ENCODE peak calls at places on chromosomes 16 and 17, in six cellular contexts. One of them, this sample, is unnamed.

GRCh38 chr17:29726721-29727252 is 104.1 kb upstream of the CORO6 start:
- DNase-seq in IMR-90: peak; percentile 39
- DNase-seq in H9: no peak
- DNase-seq in neuronal stem cell: no peak
- DNase-seq in H1: no peak
- DNase-seq in trophoblast cell: peak; percentile 52
- DNase-seq in this sample: peak; percentile 38

GRCh38 chr17:76612465-76612864 is 26.8 kb upstream of the ST6GALNAC2 start:
- DNase-seq in IMR-90: no peak
- DNase-seq in H9: no peak
- DNase-seq in neuronal stem cell: no peak
- DNase-seq in H1: no peak
- DNase-seq in trophoblast cell: peak; percentile 92
- DNase-seq in this sample: no peak

GRCh38 chr16:63575031-63575430 is 1538.8 kb upstream of the CDH8 start:
- DNase-seq in IMR-90: no peak
- DNase-seq in H9: no peak
- DNase-seq in neuronal stem cell: no peak
- DNase-seq in H1: no peak
- DNase-seq in trophoblast cell: no peak
- DNase-seq in this sample: no peak

GRCh38 chr17:32370426-32370825 is 20.5 kb downstream of the ZNF207 start:
- DNase-seq in IMR-90: no peak
- DNase-seq in H9: no peak
- DNase-seq in neuronal stem cell: no peak
- DNase-seq in H1: no peak
- DNase-seq in trophoblast cell: no peak
- DNase-seq in this sample: no peak

GRCh38 chr17:28842282-28843012 is at the start of gene FAM222B:
- DNase-seq in IMR-90: peak; percentile 76
- DNase-seq in H9: peak; percentile 96
- DNase-seq in neuronal stem cell: peak; percentile 88
- DNase-seq in H1: peak; percentile 54
- DNase-seq in trophoblast cell: peak; percentile 93
- DNase-seq in this sample: peak; percentile 90

GRCh38 chr17:27315322-27315721 is 21.4 kb downstream of the WSB1 start:
- DNase-seq in IMR-90: peak; percentile 94
- DNase-seq in H9: peak; percentile 18
- DNase-seq in neuronal stem cell: no peak
- DNase-seq in H1: no peak
- DNase-seq in trophoblast cell: peak; percentile 85
- DNase-seq in this sample: no peak

GRCh38 chr17:72603346-72604242 is 482.8 kb downstream of the SOX9 start:
- DNase-seq in IMR-90: peak; percentile 87
- DNase-seq in H9: no peak
- DNase-seq in neuronal stem cell: no peak
- DNase-seq in H1: no peak
- DNase-seq in trophoblast cell: no peak
- DNase-seq in this sample: no peak

GRCh38 chr16:30688701-30689100 is 10.3 kb upstream of the SRCAP start:
- DNase-seq in IMR-90: no peak
- DNase-seq in H9: no peak
- DNase-seq in neuronal stem cell: no peak
- DNase-seq in H1: no peak
- DNase-seq in trophoblast cell: peak; percentile 17
- DNase-seq in this sample: no peak

GRCh38 chr17:75077490-75078096 is 10.2 kb upstream of the SLC16A5 start:
- DNase-seq in IMR-90: no peak
- DNase-seq in H9: peak; percentile 68
- DNase-seq in neuronal stem cell: no peak
- DNase-seq in H1: no peak
- DNase-seq in trophoblast cell: peak; percentile 73
- DNase-seq in this sample: no peak

GRCh38 chr17:57315061-57315851 is 58.9 kb downstream of the MSI2 start:
- DNase-seq in IMR-90: no peak
- DNase-seq in H9: no peak
- DNase-seq in neuronal stem cell: no peak
- DNase-seq in H1: no peak
- DNase-seq in trophoblast cell: peak; percentile 31
- DNase-seq in this sample: no peak

GRCh38 chr17:81666092-81666341 is 388 bp downstream of the OXLD1 start:
- DNase-seq in IMR-90: peak; percentile 9
- DNase-seq in H9: peak; percentile 64
- DNase-seq in neuronal stem cell: no peak
- DNase-seq in H1: no peak
- DNase-seq in trophoblast cell: no peak
- DNase-seq in this sample: peak; percentile 68

GRCh38 chr17:79811036-79811887 is 14.4 kb upstream of the CBX8 start:
- DNase-seq in IMR-90: no peak
- DNase-seq in H9: peak; percentile 58
- DNase-seq in neuronal stem cell: no peak
- DNase-seq in H1: no peak
- DNase-seq in trophoblast cell: peak; percentile 55
- DNase-seq in this sample: no peak

GRCh38 chr17:79811888-79812205 is 15.0 kb upstream of the CBX8 start:
- DNase-seq in IMR-90: no peak
- DNase-seq in H9: peak; percentile 67
- DNase-seq in neuronal stem cell: no peak
- DNase-seq in H1: no peak
- DNase-seq in trophoblast cell: no peak
- DNase-seq in this sample: no peak

GRCh38 chr17:79808763-79809529 is 12.1 kb upstream of the CBX8 start:
- DNase-seq in IMR-90: no peak
- DNase-seq in H9: peak; percentile 85
- DNase-seq in neuronal stem cell: no peak
- DNase-seq in H1: no peak
- DNase-seq in trophoblast cell: peak; percentile 69
- DNase-seq in this sample: no peak

GRCh38 chr17:79809530-79810137 is 12.8 kb upstream of the CBX8 start:
- DNase-seq in IMR-90: no peak
- DNase-seq in H9: peak; percentile 62
- DNase-seq in neuronal stem cell: no peak
- DNase-seq in H1: no peak
- DNase-seq in trophoblast cell: no peak
- DNase-seq in this sample: no peak

GRCh38 chr17:79810138-79811027 is 13.5 kb upstream of the CBX8 start:
- DNase-seq in IMR-90: peak; percentile 76
- DNase-seq in H9: peak; percentile 94
- DNase-seq in neuronal stem cell: no peak
- DNase-seq in H1: no peak
- DNase-seq in trophoblast cell: peak; percentile 86
- DNase-seq in this sample: peak; percentile 77
- H3K9ac ChIP-seq in IMR-90: peak overlapping the region; percentile 24
- H3K9ac ChIP-seq in H9: no peak overlapping the region
- H3K9ac ChIP-seq in neuronal stem cell: peak overlapping the region; percentile 85
- H3K9ac ChIP-seq in H1: no peak overlapping the region
- H3K9ac ChIP-seq in trophoblast cell: peak overlapping the region; percentile 50
- H3K9ac ChIP-seq in this sample: no peak overlapping the region

GRCh38 chr17:40290629-40291296 is 3.1 kb downstream of the CDC6 start:
- DNase-seq in IMR-90: peak; percentile 97
- DNase-seq in H9: no peak
- DNase-seq in neuronal stem cell: no peak
- DNase-seq in H1: no peak
- DNase-seq in trophoblast cell: peak; percentile 96
- DNase-seq in this sample: peak; percentile 97
- H3K14ac ChIP-seq in IMR-90: no peak overlapping the region
- H3K14ac ChIP-seq in H9: no peak overlapping the region
- H3K14ac ChIP-seq in neuronal stem cell: no peak overlapping the region
- H3K14ac ChIP-seq in H1: no peak overlapping the region
- H3K14ac ChIP-seq in trophoblast cell: no peak overlapping the region
- H3K14ac ChIP-seq in this sample: no peak overlapping the region

DNA sequence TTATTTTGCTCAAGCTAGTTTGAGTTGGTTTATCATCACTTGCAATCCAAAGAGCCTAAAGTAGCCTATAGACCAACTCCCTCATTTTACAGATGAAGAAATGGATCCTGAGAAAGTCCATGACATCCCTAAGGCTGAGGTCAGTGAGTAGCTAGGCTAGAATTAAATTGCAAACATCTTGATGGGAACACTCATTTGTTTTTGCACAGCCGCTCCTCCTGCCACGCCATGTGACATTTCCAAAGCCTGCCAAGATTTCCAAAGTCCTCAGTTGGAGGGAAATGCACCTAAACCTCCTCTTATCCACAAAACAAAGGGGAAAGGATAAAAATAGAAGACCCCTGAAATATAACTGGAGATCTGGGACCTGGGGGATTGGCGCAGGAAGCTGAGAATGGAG is 15.0 kb downstream of the TMEM92 start:
- DNase-seq in IMR-90: peak; percentile 77
- DNase-seq in H9: no peak
- DNase-seq in neuronal stem cell: no peak
- DNase-seq in H1: no peak
- DNase-seq in trophoblast cell: no peak
- DNase-seq in this sample: peak; percentile 63
- H3K9ac ChIP-seq in IMR-90: peak overlapping the region; percentile 69
- H3K9ac ChIP-seq in H9: no peak overlapping the region
- H3K9ac ChIP-seq in neuronal stem cell: no peak overlapping the region
- H3K9ac ChIP-seq in H1: no peak overlapping the region
- H3K9ac ChIP-seq in trophoblast cell: no peak overlapping the region
- H3K9ac ChIP-seq in this sample: peak overlapping the region; percentile 84

GRCh38 chr16:2720719-2721633 is 952 bp upstream of the PRSS27 start:
- DNase-seq in IMR-90: peak; percentile 68
- DNase-seq in H9: peak; percentile 92
- DNase-seq in neuronal stem cell: peak; percentile 90
- DNase-seq in H1: peak; percentile 74
- DNase-seq in trophoblast cell: peak; percentile 77
- DNase-seq in this sample: peak; percentile 85

GRCh38 chr16:2724816-2725348 is 4.9 kb upstream of the PRSS27 start:
- DNase-seq in IMR-90: no peak
- DNase-seq in H9: no peak
- DNase-seq in neuronal stem cell: no peak
- DNase-seq in H1: no peak
- DNase-seq in trophoblast cell: no peak
- DNase-seq in this sample: no peak

GRCh38 chr16:2728034-2728433 is 8.0 kb upstream of the PRSS27 start:
- DNase-seq in IMR-90: no peak
- DNase-seq in H9: no peak
- DNase-seq in neuronal stem cell: no peak
- DNase-seq in H1: no peak
- DNase-seq in trophoblast cell: no peak
- DNase-seq in this sample: no peak

GRCh38 chr16:2724088-2724676 is 4.2 kb upstream of the PRSS27 start:
- DNase-seq in IMR-90: no peak
- DNase-seq in H9: no peak
- DNase-seq in neuronal stem cell: no peak
- DNase-seq in H1: no peak
- DNase-seq in trophoblast cell: no peak
- DNase-seq in this sample: no peak

DNA sequence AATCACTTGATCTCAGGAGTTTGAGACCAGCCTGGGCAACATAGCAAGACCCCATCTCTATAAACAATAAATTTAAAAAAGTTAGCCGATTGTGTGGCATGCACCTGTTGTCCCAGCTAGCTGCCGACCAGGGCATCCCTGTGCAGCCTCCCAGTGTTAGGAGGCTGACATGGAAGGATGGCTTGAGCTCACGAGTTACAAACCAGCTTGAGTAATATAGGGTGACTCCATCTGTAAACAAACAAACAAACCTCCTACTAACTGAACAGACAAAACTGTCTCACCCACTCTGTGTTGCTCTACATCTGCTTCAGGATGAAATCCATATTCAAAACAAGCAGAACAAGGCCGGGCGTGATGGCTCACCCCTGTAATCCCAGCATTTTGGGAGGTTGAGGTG is 6.9 kb upstream of the PRSS27 start:
- DNase-seq in IMR-90: no peak
- DNase-seq in H9: no peak
- DNase-seq in neuronal stem cell: no peak
- DNase-seq in H1: no peak
- DNase-seq in trophoblast cell: no peak
- DNase-seq in this sample: no peak
- H3K14ac ChIP-seq in IMR-90: no peak overlapping the region
- H3K14ac ChIP-seq in H9: no peak overlapping the region
- H3K14ac ChIP-seq in neuronal stem cell: no peak overlapping the region
- H3K14ac ChIP-seq in H1: no peak overlapping the region
- H3K14ac ChIP-seq in trophoblast cell: no peak overlapping the region
- H3K14ac ChIP-seq in this sample: no peak overlapping the region

GRCh38 chr17:3197219-3197618 is at the start of gene OR1A2:
- DNase-seq in IMR-90: no peak
- DNase-seq in H9: no peak
- DNase-seq in neuronal stem cell: no peak
- DNase-seq in H1: no peak
- DNase-seq in trophoblast cell: no peak
- DNase-seq in this sample: no peak
- H3K9ac ChIP-seq in IMR-90: no peak within 1 kb of the TSS
- H3K9ac ChIP-seq in H9: no peak within 1 kb of the TSS
- H3K9ac ChIP-seq in neuronal stem cell: no peak within 1 kb of the TSS
- H3K9ac ChIP-seq in H1: no peak within 1 kb of the TSS
- H3K9ac ChIP-seq in trophoblast cell: no peak within 1 kb of the TSS
- H3K9ac ChIP-seq in this sample: no peak within 1 kb of the TSS

DNA sequence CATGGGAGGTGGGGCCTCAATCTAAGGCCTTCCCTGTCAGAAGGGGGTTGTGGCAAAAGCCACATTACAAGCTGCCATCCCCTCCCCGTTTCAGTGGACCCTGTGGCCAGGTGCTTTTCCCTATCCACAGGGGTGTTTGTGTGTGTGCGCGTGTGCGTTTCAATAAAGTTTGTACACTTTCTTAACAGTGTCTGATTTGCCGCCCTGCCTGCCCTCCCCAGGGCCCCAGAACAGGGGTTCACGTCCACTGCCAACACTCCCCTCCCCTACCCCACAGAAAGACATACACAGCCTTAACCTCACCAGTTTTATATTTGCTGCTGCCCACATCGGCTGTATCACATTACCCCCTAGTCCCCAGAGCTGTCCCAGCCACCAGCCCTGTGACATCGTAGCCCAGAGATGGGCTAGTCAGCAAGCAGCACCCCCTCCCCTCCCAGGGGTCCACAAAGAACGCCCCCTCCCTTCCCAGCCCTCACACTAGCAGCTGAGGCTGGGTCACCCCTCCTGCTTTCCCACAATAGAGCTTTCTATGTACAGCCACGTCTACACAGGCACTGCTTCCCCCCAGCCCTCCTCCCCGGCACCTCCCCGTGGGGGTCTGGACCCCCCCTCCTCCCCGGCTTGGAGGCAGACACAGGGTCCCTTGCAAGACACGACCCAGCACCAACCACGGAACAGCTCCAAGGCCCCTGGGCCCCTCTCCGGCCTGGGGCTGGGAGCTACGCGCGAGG is 8.0 kb downstream of the GRN start:
- DNase-seq in IMR-90: no peak
- DNase-seq in H9: peak; percentile 45
- DNase-seq in neuronal stem cell: no peak
- DNase-seq in H1: no peak
- DNase-seq in trophoblast cell: no peak
- DNase-seq in this sample: no peak
- H3K14ac ChIP-seq in IMR-90: no peak overlapping the region
- H3K14ac ChIP-seq in H9: no peak overlapping the region
- H3K14ac ChIP-seq in neuronal stem cell: no peak overlapping the region
- H3K14ac ChIP-seq in H1: no peak overlapping the region
- H3K14ac ChIP-seq in trophoblast cell: no peak overlapping the region
- H3K14ac ChIP-seq in this sample: no peak overlapping the region